ENCODE peak calls at places on chromosomes 12 and 14, in six cellular contexts. One of them, this sample, is unnamed.
A peak's percentile ranks its signal among the peaks of the same experiment; 100 is the strongest.

GRCh38 chr12:127562781-127563180 is 704.2 kb upstream of the TMEM132C start:
- DNase-seq in Peyer's patch: no peak
- DNase-seq in suprapubic skin: no peak
- DNase-seq in prostate gland: no peak
- DNase-seq in transverse colon: no peak
- DNase-seq in tibial nerve: no peak
- DNase-seq in this sample: no peak

GRCh38 chr12:76183459-76184186 is 99.1 kb upstream of the NAP1L1 start:
- DNase-seq in Peyer's patch: no peak
- DNase-seq in suprapubic skin: no peak
- DNase-seq in prostate gland: no peak
- DNase-seq in transverse colon: no peak
- DNase-seq in tibial nerve: no peak
- DNase-seq in this sample: peak; percentile 47

GRCh38 chr14:65872536-65872935 is 460.0 kb downstream of the FUT8 start:
- DNase-seq in Peyer's patch: no peak
- DNase-seq in suprapubic skin: no peak
- DNase-seq in prostate gland: no peak
- DNase-seq in transverse colon: no peak
- DNase-seq in tibial nerve: no peak
- DNase-seq in this sample: no peak

GRCh38 chr12:50265770-50266524 is 17.4 kb downstream of the LIMA1 start:
- DNase-seq in Peyer's patch: no peak
- DNase-seq in suprapubic skin: no peak
- DNase-seq in prostate gland: no peak
- DNase-seq in transverse colon: no peak
- DNase-seq in tibial nerve: no peak
- DNase-seq in this sample: no peak

GRCh38 chr14:102775855-102776760 is 1.1 kb upstream of the TRAF3 start:
- DNase-seq in Peyer's patch: no peak
- DNase-seq in suprapubic skin: no peak
- DNase-seq in prostate gland: no peak
- DNase-seq in transverse colon: peak; percentile 70
- DNase-seq in tibial nerve: no peak
- DNase-seq in this sample: peak; percentile 78

GRCh38 chr12:116384629-116385485 is 107.4 kb upstream of the MED13L start:
- DNase-seq in Peyer's patch: no peak
- DNase-seq in suprapubic skin: no peak
- DNase-seq in prostate gland: no peak
- DNase-seq in transverse colon: no peak
- DNase-seq in tibial nerve: no peak
- DNase-seq in this sample: no peak

GRCh38 chr12:84506317-84506716 is 406.3 kb downstream of the SLC6A15 start:
- DNase-seq in Peyer's patch: no peak
- DNase-seq in suprapubic skin: no peak
- DNase-seq in prostate gland: no peak
- DNase-seq in transverse colon: no peak
- DNase-seq in tibial nerve: no peak
- DNase-seq in this sample: no peak

GRCh38 chr12:62260733-62261683 is 804 bp downstream of the USP15 start:
- DNase-seq in Peyer's patch: no peak
- DNase-seq in suprapubic skin: peak; percentile 59
- DNase-seq in prostate gland: peak; percentile 16
- DNase-seq in transverse colon: peak; percentile 45
- DNase-seq in tibial nerve: no peak
- DNase-seq in this sample: peak; percentile 21

GRCh38 chr12:16112626-16113560 is 164.6 kb downstream of the SLC15A5 start:
- DNase-seq in Peyer's patch: no peak
- DNase-seq in suprapubic skin: no peak
- DNase-seq in prostate gland: no peak
- DNase-seq in transverse colon: no peak
- DNase-seq in tibial nerve: no peak
- DNase-seq in this sample: no peak

GRCh38 chr14:69335421-69335820 is 62.7 kb downstream of the ERH start:
- DNase-seq in Peyer's patch: no peak
- DNase-seq in suprapubic skin: no peak
- DNase-seq in prostate gland: peak; percentile 71
- DNase-seq in transverse colon: no peak
- DNase-seq in tibial nerve: no peak
- DNase-seq in this sample: no peak

GRCh38 chr12:119679490-119679889 is 11.6 kb downstream of the PRKAB1 start:
- DNase-seq in Peyer's patch: no peak
- DNase-seq in suprapubic skin: no peak
- DNase-seq in prostate gland: no peak
- DNase-seq in transverse colon: peak; percentile 56
- DNase-seq in tibial nerve: no peak
- DNase-seq in this sample: no peak

GRCh38 chr12:54167500-54167896 is 21.3 kb downstream of the SMUG1 start:
- DNase-seq in Peyer's patch: no peak
- DNase-seq in suprapubic skin: no peak
- DNase-seq in prostate gland: no peak
- DNase-seq in transverse colon: no peak
- DNase-seq in tibial nerve: no peak
- DNase-seq in this sample: no peak

GRCh38 chr14:56081139-56081538 is 37.1 kb upstream of the PELI2 start:
- DNase-seq in Peyer's patch: no peak
- DNase-seq in suprapubic skin: no peak
- DNase-seq in prostate gland: no peak
- DNase-seq in transverse colon: no peak
- DNase-seq in tibial nerve: no peak
- DNase-seq in this sample: no peak

GRCh38 chr14:22847661-22848341 is 11.4 kb downstream of the MMP14 start:
- DNase-seq in Peyer's patch: peak; percentile 39
- DNase-seq in suprapubic skin: peak; percentile 66
- DNase-seq in prostate gland: no peak
- DNase-seq in transverse colon: no peak
- DNase-seq in tibial nerve: no peak
- DNase-seq in this sample: no peak

GRCh38 chr12:6535960-6536847 is 1.9 kb downstream of the GAPDH start:
- DNase-seq in Peyer's patch: no peak
- DNase-seq in suprapubic skin: no peak
- DNase-seq in prostate gland: no peak
- DNase-seq in transverse colon: no peak
- DNase-seq in tibial nerve: no peak
- DNase-seq in this sample: no peak

GRCh38 chr12:13474381-13474780 is 277.9 kb downstream of the EMP1 start:
- DNase-seq in Peyer's patch: no peak
- DNase-seq in suprapubic skin: no peak
- DNase-seq in prostate gland: no peak
- DNase-seq in transverse colon: no peak
- DNase-seq in tibial nerve: no peak
- DNase-seq in this sample: no peak

GRCh38 chr14:92040431-92041040 is 677 bp upstream of the TRIP11 start:
- DNase-seq in Peyer's patch: no peak
- DNase-seq in suprapubic skin: no peak
- DNase-seq in prostate gland: peak; percentile 24
- DNase-seq in transverse colon: peak; percentile 37
- DNase-seq in tibial nerve: no peak
- DNase-seq in this sample: peak; percentile 56

GRCh38 chr12:53501615-53502181 is 615 bp downstream of the TARBP2 start:
- DNase-seq in Peyer's patch: no peak
- DNase-seq in suprapubic skin: peak; percentile 73
- DNase-seq in prostate gland: no peak
- DNase-seq in transverse colon: no peak
- DNase-seq in tibial nerve: no peak
- DNase-seq in this sample: no peak

DNA sequence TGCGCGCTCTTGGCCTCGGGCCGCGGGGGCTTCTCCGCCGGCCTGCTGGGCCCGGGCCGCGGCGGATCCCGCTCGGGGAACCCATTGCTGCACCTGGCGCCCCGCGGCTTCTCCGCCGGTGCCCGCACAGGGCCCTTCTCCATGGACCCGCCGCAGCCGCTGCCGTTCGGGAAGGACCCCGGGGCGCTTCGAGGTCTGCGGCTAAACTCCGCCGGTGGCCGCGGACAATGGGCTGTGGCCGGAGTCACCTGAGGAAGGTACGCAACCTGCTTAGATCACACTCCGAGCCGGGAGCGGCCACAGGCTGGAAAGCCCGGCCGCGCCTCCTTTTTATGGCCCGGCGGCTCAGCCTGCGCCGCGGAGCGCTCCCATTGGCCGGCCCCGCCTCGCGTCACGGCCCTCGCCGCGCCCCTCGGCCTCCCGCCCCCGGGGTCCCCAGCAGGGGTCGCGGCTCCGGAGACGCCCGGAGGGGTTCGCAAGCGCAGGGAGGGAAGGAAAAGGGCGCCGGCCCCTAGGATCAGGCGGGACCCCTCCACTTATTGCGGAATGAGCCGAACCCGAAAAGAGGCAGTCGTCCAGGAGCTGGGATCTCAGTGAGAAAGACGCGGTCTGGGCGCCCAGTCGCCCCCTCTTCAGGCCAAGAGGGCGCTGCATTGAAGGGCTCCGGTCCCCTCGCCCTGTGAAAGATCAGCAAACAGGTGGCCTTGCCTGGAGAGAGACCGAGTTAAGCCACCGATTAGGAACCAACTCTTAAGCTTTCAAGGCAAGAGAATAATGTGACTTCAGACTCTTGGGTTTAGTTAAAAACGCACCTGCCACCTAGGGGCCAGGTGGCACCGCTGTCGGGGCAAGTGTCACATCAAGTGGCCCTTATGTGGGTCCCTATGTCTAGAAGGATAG is at the start of gene GCH1:
- DNase-seq in Peyer's patch: peak; percentile 92
- DNase-seq in suprapubic skin: peak; percentile 76
- DNase-seq in prostate gland: peak; percentile 79
- DNase-seq in transverse colon: peak; percentile 89
- DNase-seq in tibial nerve: no peak
- DNase-seq in this sample: peak; percentile 52
- TF ChIP-seq POLR2A in Peyer's patch: peak; percentile 95
- TF ChIP-seq POLR2A in suprapubic skin: peak; percentile 80
- TF ChIP-seq POLR2A in prostate gland: peak; percentile 88
- TF ChIP-seq POLR2A in transverse colon: peak; percentile 92
- TF ChIP-seq POLR2A in tibial nerve: no peak
- TF ChIP-seq POLR2A in this sample: peak; percentile 46

DNA sequence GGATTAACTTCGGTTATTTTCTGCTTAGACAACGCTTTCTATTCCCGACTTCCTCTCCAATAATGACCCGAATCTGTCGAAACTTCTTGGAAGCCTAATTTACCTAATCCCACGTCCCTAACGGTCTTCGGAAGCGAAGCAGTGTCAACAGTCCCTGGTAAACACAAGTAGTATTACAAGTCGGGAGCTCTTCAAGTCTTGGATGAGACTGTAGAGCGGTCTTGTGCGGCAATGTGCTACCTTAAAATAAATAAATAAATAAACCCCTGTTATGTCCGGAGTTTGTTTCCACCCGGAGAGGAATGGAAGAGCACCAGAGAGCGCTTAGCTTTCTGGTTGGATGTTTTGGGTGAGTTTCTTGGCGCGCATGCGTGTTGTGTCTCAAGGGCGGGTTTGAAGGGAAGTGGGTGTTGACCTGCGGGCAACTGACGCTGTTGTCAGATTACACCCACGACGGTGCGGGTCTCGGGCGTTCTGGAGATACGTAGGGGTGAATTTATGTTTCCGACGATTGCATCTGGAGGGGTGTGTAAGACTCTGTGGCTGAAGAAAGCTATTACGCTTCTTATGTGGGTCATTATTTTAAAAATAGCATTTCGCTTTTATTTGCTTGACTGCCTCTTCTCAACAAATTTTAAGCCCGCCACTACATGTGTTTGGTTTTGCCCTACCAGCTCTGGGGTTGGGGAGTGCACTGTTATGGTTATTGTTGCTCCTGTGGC is at the start of the genes KIAA0586 and TIMM9:
- DNase-seq in Peyer's patch: peak; percentile 94
- DNase-seq in suprapubic skin: peak; percentile 98
- DNase-seq in prostate gland: peak; percentile 92
- DNase-seq in transverse colon: peak; percentile 97
- DNase-seq in tibial nerve: peak; percentile 91
- DNase-seq in this sample: peak; percentile 45
- TF ChIP-seq POLR2A in Peyer's patch: peak; percentile 86
- TF ChIP-seq POLR2A in suprapubic skin: peak; percentile 66
- TF ChIP-seq POLR2A in prostate gland: peak; percentile 73
- TF ChIP-seq POLR2A in transverse colon: peak; percentile 85
- TF ChIP-seq POLR2A in tibial nerve: peak; percentile 48
- TF ChIP-seq POLR2A in this sample: peak; percentile 48

GRCh38 chr12:133130038-133130807 is at the start of the genes ZNF10 and ZNF891:
- DNase-seq in Peyer's patch: peak; percentile 98
- DNase-seq in suprapubic skin: peak; percentile 97
- DNase-seq in prostate gland: peak; percentile 95
- DNase-seq in transverse colon: peak; percentile 97
- DNase-seq in tibial nerve: peak; percentile 91
- DNase-seq in this sample: peak; percentile 85
- TF ChIP-seq POLR2A in Peyer's patch: peak; percentile 81
- TF ChIP-seq POLR2A in suprapubic skin: peak; percentile 74
- TF ChIP-seq POLR2A in prostate gland: peak; percentile 87
- TF ChIP-seq POLR2A in transverse colon: peak; percentile 88
- TF ChIP-seq POLR2A in tibial nerve: peak; percentile 41
- TF ChIP-seq POLR2A in this sample: peak; percentile 92

GRCh38 chr14:49892636-49893308 is at the start of gene ARF6:
- DNase-seq in Peyer's patch: peak; percentile 99
- DNase-seq in suprapubic skin: peak; percentile 99
- DNase-seq in prostate gland: peak; percentile 97
- DNase-seq in transverse colon: peak; percentile 99
- DNase-seq in tibial nerve: peak; percentile 97
- DNase-seq in this sample: peak; percentile 67

GRCh38 chr14:49892301-49892635 is 614 bp upstream of the ARF6 start:
- DNase-seq in Peyer's patch: no peak
- DNase-seq in suprapubic skin: no peak
- DNase-seq in prostate gland: peak; percentile 55
- DNase-seq in transverse colon: peak; percentile 73
- DNase-seq in tibial nerve: no peak
- DNase-seq in this sample: no peak

GRCh38 chr14:49896956-49897355 is 4.1 kb downstream of the ARF6 start:
- DNase-seq in Peyer's patch: no peak
- DNase-seq in suprapubic skin: no peak
- DNase-seq in prostate gland: no peak
- DNase-seq in transverse colon: no peak
- DNase-seq in tibial nerve: no peak
- DNase-seq in this sample: no peak

GRCh38 chr14:49895480-49895879 is 2.6 kb downstream of the ARF6 start:
- DNase-seq in Peyer's patch: no peak
- DNase-seq in suprapubic skin: no peak
- DNase-seq in prostate gland: no peak
- DNase-seq in transverse colon: no peak
- DNase-seq in tibial nerve: no peak
- DNase-seq in this sample: no peak

DNA sequence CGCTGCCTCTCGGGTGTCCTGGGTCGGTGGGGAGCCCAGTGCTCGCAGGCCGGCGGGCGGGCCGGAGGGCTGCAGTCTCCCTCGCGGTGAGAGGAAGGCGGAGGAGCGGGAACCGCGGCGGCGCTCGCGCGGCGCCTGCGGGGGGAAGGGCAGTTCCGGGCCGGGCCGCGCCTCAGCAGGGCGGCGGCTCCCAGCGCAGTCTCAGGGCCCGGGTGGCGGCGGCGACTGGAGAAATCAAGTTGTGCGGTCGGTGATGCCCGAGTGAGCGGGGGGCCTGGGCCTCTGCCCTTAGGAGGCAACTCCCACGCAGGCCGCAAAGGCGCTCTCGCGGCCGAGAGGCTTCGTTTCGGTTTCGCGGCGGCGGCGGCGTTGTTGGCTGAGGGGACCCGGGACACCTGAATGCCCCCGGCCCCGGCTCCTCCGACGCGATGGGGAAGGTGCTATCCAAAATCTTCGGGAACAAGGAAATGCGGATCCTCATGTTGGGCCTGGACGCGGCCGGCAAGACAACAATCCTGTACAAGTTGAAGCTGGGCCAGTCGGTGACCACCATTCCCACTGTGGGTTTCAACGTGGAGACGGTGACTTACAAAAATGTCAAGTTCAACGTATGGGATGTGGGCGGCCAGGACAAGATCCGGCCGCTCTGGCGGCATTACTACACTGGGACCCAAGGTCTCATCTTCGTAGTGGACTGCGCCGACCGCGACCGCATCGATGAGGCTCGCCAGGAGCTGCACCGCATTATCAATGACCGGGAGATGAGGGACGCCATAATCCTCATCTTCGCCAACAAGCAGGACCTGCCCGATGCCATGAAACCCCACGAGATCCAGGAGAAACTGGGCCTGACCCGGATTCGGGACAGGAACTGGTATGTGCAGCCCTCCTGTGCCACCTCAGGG is 679 bp downstream of the ARF6 start:
- DNase-seq in Peyer's patch: peak; percentile 82
- DNase-seq in suprapubic skin: peak; percentile 84
- DNase-seq in prostate gland: peak; percentile 23
- DNase-seq in transverse colon: peak; percentile 74
- DNase-seq in tibial nerve: peak; percentile 30
- DNase-seq in this sample: no peak
- TF ChIP-seq POLR2A in Peyer's patch: no peak
- TF ChIP-seq POLR2A in suprapubic skin: no peak
- TF ChIP-seq POLR2A in prostate gland: no peak
- TF ChIP-seq POLR2A in transverse colon: no peak
- TF ChIP-seq POLR2A in tibial nerve: no peak
- TF ChIP-seq POLR2A in this sample: no peak